ENCODE peak calls at places on chromosome 19, in eight cellular contexts. One of them, this sample, is unnamed.

GRCh38 chr19:2164020-2164988 is 571 bp downstream of the DOT1L start:
- DNase-seq in gastrocnemius medialis: no peak
- DNase-seq in brain microvascular endothelial cell: no peak
- DNase-seq in PC-3: no peak
- DNase-seq in thoracic aorta: no peak
- DNase-seq in sigmoid colon: peak; percentile 79
- DNase-seq in esophagus squamous epithelium: no peak
- DNase-seq in dorsolateral prefrontal cortex: no peak
- DNase-seq in this sample: peak; percentile 29

GRCh38 chr19:47729468-47729798 is 15.9 kb upstream of the NOP53 start:
- DNase-seq in dorsolateral prefrontal cortex: no peak
- DNase-seq in gastrocnemius medialis: peak; percentile 61
- DNase-seq in thoracic aorta: peak; percentile 65
- DNase-seq in brain microvascular endothelial cell: no peak
- DNase-seq in PC-3: peak; percentile 89
- DNase-seq in sigmoid colon: peak; percentile 90
- DNase-seq in esophagus squamous epithelium: no peak
- DNase-seq in this sample: peak; percentile 93

GRCh38 chr19:39377373-39378362 is 13.2 kb downstream of the PAF1 start:
- DNase-seq in esophagus squamous epithelium: no peak
- DNase-seq in thoracic aorta: no peak
- DNase-seq in brain microvascular endothelial cell: no peak
- DNase-seq in dorsolateral prefrontal cortex: no peak
- DNase-seq in gastrocnemius medialis: no peak
- DNase-seq in PC-3: no peak
- DNase-seq in sigmoid colon: no peak
- DNase-seq in this sample: no peak

GRCh38 chr19:23440791-23441190 is 45.5 kb upstream of the ZNF91 start:
- DNase-seq in gastrocnemius medialis: no peak
- DNase-seq in PC-3: no peak
- DNase-seq in esophagus squamous epithelium: no peak
- DNase-seq in dorsolateral prefrontal cortex: no peak
- DNase-seq in sigmoid colon: no peak
- DNase-seq in brain microvascular endothelial cell: no peak
- DNase-seq in thoracic aorta: no peak
- DNase-seq in this sample: no peak

GRCh38 chr19:30608471-30608870 is 236.3 kb downstream of the ZNF536 start:
- DNase-seq in brain microvascular endothelial cell: no peak
- DNase-seq in gastrocnemius medialis: no peak
- DNase-seq in esophagus squamous epithelium: no peak
- DNase-seq in thoracic aorta: no peak
- DNase-seq in dorsolateral prefrontal cortex: no peak
- DNase-seq in PC-3: no peak
- DNase-seq in sigmoid colon: no peak
- DNase-seq in this sample: no peak

GRCh38 chr19:13729859-13730258 is 34.5 kb upstream of the MRI1 start:
- DNase-seq in sigmoid colon: no peak
- DNase-seq in PC-3: peak; percentile 36
- DNase-seq in brain microvascular endothelial cell: no peak
- DNase-seq in thoracic aorta: no peak
- DNase-seq in esophagus squamous epithelium: no peak
- DNase-seq in dorsolateral prefrontal cortex: no peak
- DNase-seq in gastrocnemius medialis: no peak
- DNase-seq in this sample: no peak

GRCh38 chr19:58555369-58555885 is 522 bp upstream of the CHMP2A start:
- DNase-seq in gastrocnemius medialis: no peak
- DNase-seq in thoracic aorta: no peak
- DNase-seq in brain microvascular endothelial cell: no peak
- DNase-seq in sigmoid colon: peak; percentile 66
- DNase-seq in dorsolateral prefrontal cortex: no peak
- DNase-seq in esophagus squamous epithelium: no peak
- DNase-seq in PC-3: no peak
- DNase-seq in this sample: no peak

GRCh38 chr19:38869836-38870607 is 8.1 kb downstream of the RINL start:
- DNase-seq in thoracic aorta: no peak
- DNase-seq in dorsolateral prefrontal cortex: peak; percentile 63
- DNase-seq in PC-3: no peak
- DNase-seq in gastrocnemius medialis: peak; percentile 79
- DNase-seq in esophagus squamous epithelium: peak; percentile 37
- DNase-seq in brain microvascular endothelial cell: peak; percentile 18
- DNase-seq in sigmoid colon: peak; percentile 94
- DNase-seq in this sample: peak; percentile 20

GRCh38 chr19:40613669-40614594 is 12.8 kb downstream of the LTBP4 start:
- DNase-seq in esophagus squamous epithelium: peak; percentile 48
- DNase-seq in sigmoid colon: peak; percentile 95
- DNase-seq in thoracic aorta: no peak
- DNase-seq in dorsolateral prefrontal cortex: no peak
- DNase-seq in gastrocnemius medialis: peak; percentile 58
- DNase-seq in brain microvascular endothelial cell: peak; percentile 85
- DNase-seq in PC-3: no peak
- DNase-seq in this sample: peak; percentile 84

GRCh38 chr19:18418034-18418724 is 1.0 kb upstream of the SSBP4 start:
- DNase-seq in brain microvascular endothelial cell: no peak
- DNase-seq in PC-3: no peak
- DNase-seq in thoracic aorta: no peak
- DNase-seq in dorsolateral prefrontal cortex: no peak
- DNase-seq in sigmoid colon: no peak
- DNase-seq in gastrocnemius medialis: no peak
- DNase-seq in esophagus squamous epithelium: no peak
- DNase-seq in this sample: no peak

GRCh38 chr19:45153339-45154063 is 7.3 kb downstream of the NKPD1 start:
- DNase-seq in dorsolateral prefrontal cortex: peak; percentile 61
- DNase-seq in sigmoid colon: no peak
- DNase-seq in gastrocnemius medialis: no peak
- DNase-seq in thoracic aorta: no peak
- DNase-seq in PC-3: no peak
- DNase-seq in brain microvascular endothelial cell: no peak
- DNase-seq in esophagus squamous epithelium: no peak
- DNase-seq in this sample: no peak

GRCh38 chr19:54357381-54357780 is 7.3 kb downstream of the LAIR1 start:
- DNase-seq in gastrocnemius medialis: no peak
- DNase-seq in esophagus squamous epithelium: no peak
- DNase-seq in sigmoid colon: no peak
- DNase-seq in thoracic aorta: no peak
- DNase-seq in brain microvascular endothelial cell: no peak
- DNase-seq in PC-3: no peak
- DNase-seq in dorsolateral prefrontal cortex: no peak
- DNase-seq in this sample: no peak

GRCh38 chr19:48683349-48683748 is 10.5 kb upstream of the NTN5 start:
- DNase-seq in PC-3: no peak
- DNase-seq in gastrocnemius medialis: peak; percentile 54
- DNase-seq in sigmoid colon: no peak
- DNase-seq in brain microvascular endothelial cell: peak; percentile 18
- DNase-seq in dorsolateral prefrontal cortex: peak; percentile 56
- DNase-seq in thoracic aorta: no peak
- DNase-seq in esophagus squamous epithelium: no peak
- DNase-seq in this sample: no peak

GRCh38 chr19:49475995-49476880 is 2.2 kb downstream of the FLT3LG start:
- DNase-seq in brain microvascular endothelial cell: no peak
- DNase-seq in PC-3: no peak
- DNase-seq in sigmoid colon: peak; percentile 74
- DNase-seq in gastrocnemius medialis: no peak
- DNase-seq in dorsolateral prefrontal cortex: no peak
- DNase-seq in thoracic aorta: no peak
- DNase-seq in esophagus squamous epithelium: no peak
- DNase-seq in this sample: no peak

GRCh38 chr19:28508666-28509065 is 704.3 kb downstream of the UQCRFS1 start:
- DNase-seq in thoracic aorta: no peak
- DNase-seq in brain microvascular endothelial cell: no peak
- DNase-seq in dorsolateral prefrontal cortex: no peak
- DNase-seq in sigmoid colon: no peak
- DNase-seq in esophagus squamous epithelium: no peak
- DNase-seq in gastrocnemius medialis: peak; percentile 86
- DNase-seq in PC-3: no peak
- DNase-seq in this sample: no peak

GRCh38 chr19:932647-933552 is 7.1 kb downstream of the ARID3A start:
- DNase-seq in gastrocnemius medialis: peak; percentile 44
- DNase-seq in esophagus squamous epithelium: no peak
- DNase-seq in PC-3: no peak
- DNase-seq in brain microvascular endothelial cell: peak; percentile 70
- DNase-seq in thoracic aorta: no peak
- DNase-seq in dorsolateral prefrontal cortex: peak; percentile 58
- DNase-seq in sigmoid colon: peak; percentile 94
- DNase-seq in this sample: peak; percentile 77

GRCh38 chr19:19294914-19295313 is 21.8 kb upstream of the TM6SF2 start:
- DNase-seq in esophagus squamous epithelium: no peak
- DNase-seq in thoracic aorta: no peak
- DNase-seq in brain microvascular endothelial cell: no peak
- DNase-seq in PC-3: no peak
- DNase-seq in dorsolateral prefrontal cortex: no peak
- DNase-seq in gastrocnemius medialis: no peak
- DNase-seq in sigmoid colon: no peak
- DNase-seq in this sample: no peak

GRCh38 chr19:35693835-35694599 is 10.3 kb upstream of the ZBTB32 start:
- DNase-seq in sigmoid colon: peak; percentile 93
- DNase-seq in gastrocnemius medialis: peak; percentile 86
- DNase-seq in esophagus squamous epithelium: peak; percentile 51
- DNase-seq in thoracic aorta: peak; percentile 71
- DNase-seq in PC-3: peak; percentile 86
- DNase-seq in brain microvascular endothelial cell: peak; percentile 80
- DNase-seq in dorsolateral prefrontal cortex: peak; percentile 85
- DNase-seq in this sample: peak; percentile 86

GRCh38 chr19:14514215-14514871 is 3.9 kb downstream of the DNAJB1 start:
- DNase-seq in gastrocnemius medialis: no peak
- DNase-seq in PC-3: no peak
- DNase-seq in dorsolateral prefrontal cortex: no peak
- DNase-seq in esophagus squamous epithelium: no peak
- DNase-seq in sigmoid colon: no peak
- DNase-seq in thoracic aorta: no peak
- DNase-seq in brain microvascular endothelial cell: no peak
- DNase-seq in this sample: no peak

GRCh38 chr19:10395003-10395402 is 8.3 kb downstream of the CDC37 start:
- DNase-seq in brain microvascular endothelial cell: no peak
- DNase-seq in dorsolateral prefrontal cortex: no peak
- DNase-seq in esophagus squamous epithelium: no peak
- DNase-seq in PC-3: no peak
- DNase-seq in gastrocnemius medialis: no peak
- DNase-seq in sigmoid colon: no peak
- DNase-seq in thoracic aorta: no peak
- DNase-seq in this sample: no peak

GRCh38 chr19:6481541-6482342 is at the start of gene DENND1C:
- DNase-seq in brain microvascular endothelial cell: no peak
- DNase-seq in dorsolateral prefrontal cortex: no peak
- DNase-seq in gastrocnemius medialis: no peak
- DNase-seq in PC-3: peak; percentile 35
- DNase-seq in sigmoid colon: no peak
- DNase-seq in esophagus squamous epithelium: peak; percentile 23
- DNase-seq in thoracic aorta: no peak
- DNase-seq in this sample: no peak

GRCh38 chr19:6483235-6483634 is 1.6 kb upstream of the DENND1C start:
- DNase-seq in esophagus squamous epithelium: no peak
- DNase-seq in brain microvascular endothelial cell: no peak
- DNase-seq in PC-3: no peak
- DNase-seq in sigmoid colon: no peak
- DNase-seq in gastrocnemius medialis: no peak
- DNase-seq in dorsolateral prefrontal cortex: no peak
- DNase-seq in thoracic aorta: no peak
- DNase-seq in this sample: no peak

GRCh38 chr19:6480843-6481415 is 658 bp downstream of the DENND1C start:
- DNase-seq in sigmoid colon: no peak
- DNase-seq in brain microvascular endothelial cell: no peak
- DNase-seq in PC-3: no peak
- DNase-seq in gastrocnemius medialis: no peak
- DNase-seq in esophagus squamous epithelium: no peak
- DNase-seq in thoracic aorta: no peak
- DNase-seq in dorsolateral prefrontal cortex: no peak
- DNase-seq in this sample: no peak

GRCh38 chr19:6484251-6484650 is 2.7 kb upstream of the DENND1C start:
- DNase-seq in brain microvascular endothelial cell: no peak
- DNase-seq in gastrocnemius medialis: no peak
- DNase-seq in thoracic aorta: no peak
- DNase-seq in PC-3: no peak
- DNase-seq in dorsolateral prefrontal cortex: no peak
- DNase-seq in sigmoid colon: no peak
- DNase-seq in esophagus squamous epithelium: no peak
- DNase-seq in this sample: no peak

GRCh38 chr19:6482343-6482686 is 728 bp upstream of the DENND1C start:
- DNase-seq in sigmoid colon: no peak
- DNase-seq in dorsolateral prefrontal cortex: no peak
- DNase-seq in PC-3: no peak
- DNase-seq in esophagus squamous epithelium: no peak
- DNase-seq in brain microvascular endothelial cell: no peak
- DNase-seq in gastrocnemius medialis: no peak
- DNase-seq in thoracic aorta: no peak
- DNase-seq in this sample: no peak
- H3K27ac ChIP-seq in sigmoid colon: no peak overlapping the region
- H3K27ac ChIP-seq in dorsolateral prefrontal cortex: peak overlapping the region; percentile 4
- H3K27ac ChIP-seq in PC-3: no peak overlapping the region
- H3K27ac ChIP-seq in esophagus squamous epithelium: no peak overlapping the region
- H3K27ac ChIP-seq in brain microvascular endothelial cell: no peak overlapping the region
- H3K27ac ChIP-seq in gastrocnemius medialis: no peak overlapping the region
- H3K27ac ChIP-seq in thoracic aorta: no peak overlapping the region
- H3K27ac ChIP-seq in this sample: no peak overlapping the region

DNA sequence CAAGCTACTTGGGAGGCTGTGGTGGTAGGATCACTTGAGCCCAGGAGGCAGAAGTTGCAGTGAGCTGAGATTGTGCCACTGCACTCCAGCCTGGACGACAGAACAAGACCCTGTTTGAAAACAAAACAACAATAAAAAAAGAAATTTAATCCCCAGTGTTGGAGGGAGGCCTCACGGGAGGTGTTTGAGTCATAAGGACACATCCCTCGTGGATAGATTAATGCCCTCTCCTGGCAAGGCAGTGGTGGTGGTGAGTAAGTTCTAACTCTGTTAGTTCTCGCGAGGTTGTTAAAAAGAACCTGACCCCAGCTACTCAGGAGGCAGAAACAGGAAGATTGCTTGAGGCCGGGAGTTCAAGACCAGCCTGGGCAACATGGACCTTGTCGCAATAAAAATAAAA is 27.6 kb upstream of the SIN3B start:
- DNase-seq in gastrocnemius medialis: no peak
- DNase-seq in PC-3: peak; percentile 61
- DNase-seq in dorsolateral prefrontal cortex: no peak
- DNase-seq in brain microvascular endothelial cell: peak; percentile 40
- DNase-seq in sigmoid colon: no peak
- DNase-seq in thoracic aorta: no peak
- DNase-seq in esophagus squamous epithelium: no peak
- DNase-seq in this sample: no peak
- TF ChIP-seq CTCF in gastrocnemius medialis: no peak
- TF ChIP-seq CTCF in PC-3: peak; percentile 35
- TF ChIP-seq CTCF in dorsolateral prefrontal cortex: no peak
- TF ChIP-seq CTCF in brain microvascular endothelial cell: peak; percentile 22
- TF ChIP-seq CTCF in sigmoid colon: no peak
- TF ChIP-seq CTCF in thoracic aorta: no peak
- TF ChIP-seq CTCF in esophagus squamous epithelium: no peak
- TF ChIP-seq CTCF in this sample: no peak

GRCh38 chr19:34243876-34244578 is 10.3 kb upstream of the GARRE1 start:
- DNase-seq in thoracic aorta: no peak
- DNase-seq in gastrocnemius medialis: no peak
- DNase-seq in PC-3: no peak
- DNase-seq in esophagus squamous epithelium: no peak
- DNase-seq in brain microvascular endothelial cell: no peak
- DNase-seq in dorsolateral prefrontal cortex: no peak
- DNase-seq in sigmoid colon: no peak
- DNase-seq in this sample: no peak
- H3K27ac ChIP-seq in thoracic aorta: no peak overlapping the region
- H3K27ac ChIP-seq in gastrocnemius medialis: peak overlapping the region; percentile 36
- H3K27ac ChIP-seq in PC-3: no peak overlapping the region
- H3K27ac ChIP-seq in esophagus squamous epithelium: no peak overlapping the region
- H3K27ac ChIP-seq in brain microvascular endothelial cell: no peak overlapping the region
- H3K27ac ChIP-seq in dorsolateral prefrontal cortex: no peak overlapping the region
- H3K27ac ChIP-seq in sigmoid colon: no peak overlapping the region
- H3K27ac ChIP-seq in this sample: no peak overlapping the region

GRCh38 chr19:6772028-6772865 is at the start of gene VAV1:
- DNase-seq in gastrocnemius medialis: peak; percentile 34
- DNase-seq in sigmoid colon: no peak
- DNase-seq in PC-3: no peak
- DNase-seq in dorsolateral prefrontal cortex: no peak
- DNase-seq in brain microvascular endothelial cell: no peak
- DNase-seq in thoracic aorta: no peak
- DNase-seq in esophagus squamous epithelium: peak; percentile 55
- DNase-seq in this sample: no peak
- TF ChIP-seq CTCF in gastrocnemius medialis: no peak
- TF ChIP-seq CTCF in sigmoid colon: no peak
- TF ChIP-seq CTCF in PC-3: no peak
- TF ChIP-seq CTCF in dorsolateral prefrontal cortex: no peak
- TF ChIP-seq CTCF in brain microvascular endothelial cell: peak; percentile 22
- TF ChIP-seq CTCF in thoracic aorta: no peak
- TF ChIP-seq CTCF in esophagus squamous epithelium: no peak
- TF ChIP-seq CTCF in this sample: no peak